ENCODE peak calls at places on chromosomes 7 and 10, in nine cellular contexts. A is IMR-90, W is body of pancreas, F is lung, X is GM12865, S is fibroblast of pulmonary artery, Q is hepatocyte, P is A549, K is epithelial cell of proximal tubule. T is an unnamed sample.

GRCh38 chr7:48052748-48053147 is 17.4 kb downstream of the C7orf57 start:
- DNase-seq in K (peak), P (peak), X (peak), Q (peak), F (no peak), A (peak), S (peak), W (no peak), T (no peak)

GRCh38 chr7:155412416-155413253 is 45.3 kb upstream of the EN2 start:
- DNase-seq in X (peak), S (peak), Q (peak), W (peak), K (no peak), A (peak), F (peak), P (peak), T (no peak)

GRCh38 chr10:128061306-128062300 is 64.6 kb downstream of the MKI67 start:
- DNase-seq in P (no peak), W (no peak), Q (no peak), X (no peak), K (no peak), A (no peak), F (no peak), S (no peak), T (no peak)

GRCh38 chr7:94906035-94906796 is 1.2 kb upstream of the PPP1R9A start:
- DNase-seq in Q (peak), X (no peak), A (no peak), F (no peak), P (no peak), W (no peak), S (peak), K (no peak), T (no peak)

GRCh38 chr7:108088729-108089128 is 41.4 kb downstream of the LAMB4 start:
- DNase-seq in A (no peak), W (no peak), Q (no peak), F (no peak), X (no peak), S (no peak), K (no peak), P (no peak), T (no peak)

GRCh38 chr10:132540456-132540855 is 2.9 kb downstream of the INPP5A start:
- DNase-seq in A (peak), W (peak), S (peak), X (no peak), F (no peak), K (no peak), Q (no peak), P (no peak), T (no peak)

GRCh38 chr7:22563115-22563514 is 63.1 kb upstream of the STEAP1B start:
- DNase-seq in X (peak), K (no peak), F (peak), Q (peak), P (no peak), S (no peak), A (peak), W (no peak), T (no peak)

GRCh38 chr10:6396652-6397051 is 183.4 kb downstream of the PRKCQ start:
- DNase-seq in F (no peak), Q (no peak), X (no peak), K (no peak), S (peak), W (no peak), A (peak), P (no peak), T (peak)

GRCh38 chr7:108347616-108348015 is 108.6 kb downstream of the NRCAM start:
- DNase-seq in W (no peak), P (peak), K (no peak), S (peak), Q (peak), A (peak), F (no peak), X (no peak), T (no peak)

GRCh38 chr10:43820663-43821062 is 172.0 kb upstream of the ZNF32 start:
- DNase-seq in Q (no peak), X (no peak), F (no peak), K (no peak), S (peak), W (no peak), P (no peak), A (no peak), T (no peak)

GRCh38 chr7:154861589-154861988 is 141.3 kb downstream of the PAXIP1 start:
- DNase-seq in F (no peak), A (no peak), P (no peak), K (no peak), Q (no peak), S (no peak), W (no peak), X (peak), T (no peak)

GRCh38 chr7:100744605-100745004 is 11.2 kb downstream of the ZAN start:
- DNase-seq in X (no peak), W (no peak), P (no peak), S (no peak), Q (no peak), A (no peak), K (no peak), F (no peak), T (no peak)

GRCh38 chr10:23656735-23657134 is 217.9 kb downstream of the OTUD1 start:
- DNase-seq in S (no peak), X (peak), A (no peak), F (no peak), Q (peak), W (peak), K (peak), P (no peak), T (no peak)
- TF ChIP-seq CTCF in S (peak), X (peak), A (no peak), F (no peak), Q (peak), W (peak), K (peak), P (no peak), T (no peak)

GRCh38 chr7:84207620-84208019 is 13.0 kb upstream of the SEMA3A start:
- DNase-seq in P (no peak), F (no peak), W (no peak), S (no peak), K (no peak), X (no peak), A (no peak), Q (no peak), T (no peak)
- H3K4me3 ChIP-seq in P (no peak), F (no peak), W (no peak), S (no peak), K (no peak), X (no peak), A (no peak), Q (no peak), T (no peak)

DNA sequence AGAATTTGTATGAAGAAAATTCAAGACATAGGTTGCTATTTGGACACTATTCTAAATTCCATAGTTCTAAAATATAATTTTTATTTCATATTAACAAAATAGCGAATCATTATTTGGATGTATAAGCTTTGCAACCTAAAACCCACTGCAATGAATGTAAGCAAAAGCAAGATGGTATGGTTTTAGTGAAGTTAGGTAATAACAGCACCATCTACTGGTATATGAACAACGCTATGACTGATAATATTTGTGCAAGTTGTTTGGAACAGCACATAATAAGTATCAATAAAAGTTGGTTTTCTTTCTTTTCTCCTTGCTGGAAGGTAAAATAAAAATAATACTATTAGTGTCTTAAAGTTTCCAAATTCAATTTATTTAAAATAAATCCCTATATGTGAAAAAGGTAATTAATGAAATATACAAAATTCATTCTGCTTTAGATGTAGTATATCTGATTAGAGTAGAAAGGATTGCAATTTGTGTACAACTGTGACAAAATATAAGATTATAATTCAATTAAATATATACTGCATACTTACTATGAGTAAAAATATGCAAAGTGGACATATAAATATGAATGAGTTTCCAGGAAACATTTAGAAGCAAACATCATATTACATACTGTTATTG is 79.0 kb upstream of the LSM8 start:
- DNase-seq in X (peak), S (peak), P (peak), W (no peak), A (peak), F (no peak), K (no peak), Q (peak), T (no peak)
- TF ChIP-seq CTCF in X (peak), S (peak), P (peak), W (peak), A (peak), F (peak), K (peak), Q (peak), T (peak)

GRCh38 chr7:106313966-106314365 is 29.2 kb upstream of the NAMPT start:
- DNase-seq in A (no peak), X (no peak), Q (no peak), S (no peak), P (no peak), F (no peak), W (no peak), K (no peak), T (no peak)
- H3K4me3 ChIP-seq in A (no peak), X (no peak), Q (no peak), S (no peak), P (no peak), F (no peak), W (no peak), K (no peak), T (no peak)

DNA sequence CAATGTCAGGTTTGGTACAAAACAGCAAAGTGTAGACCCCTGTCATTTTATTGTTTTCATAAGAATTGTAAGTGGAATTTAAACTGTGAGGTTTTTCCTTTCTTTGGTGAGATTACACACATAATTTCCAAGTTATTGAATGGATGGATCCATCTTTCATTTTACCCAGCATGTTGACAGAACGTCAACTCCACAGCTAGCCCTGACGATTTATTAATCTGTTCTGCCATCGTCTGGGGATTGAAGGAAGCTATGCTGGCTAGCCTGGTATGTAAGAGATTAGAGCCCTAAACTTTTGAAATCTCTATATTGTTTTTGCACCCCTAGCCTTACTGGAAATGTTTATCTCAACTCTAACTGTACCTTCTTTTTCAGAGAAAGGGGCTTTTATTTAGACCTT is 8.6 kb downstream of the WNT16 start:
- DNase-seq in F (no peak), A (no peak), Q (no peak), W (no peak), K (no peak), S (peak), P (no peak), X (peak), T (no peak)
- TF ChIP-seq CTCF in F (no peak), A (peak), Q (peak), W (peak), K (peak), S (peak), P (peak), X (peak), T (no peak)

GRCh38 chr7:106009511-106010226 is 46.6 kb downstream of the CDHR3 start:
- DNase-seq in W (peak), Q (peak), X (peak), K (peak), P (peak), A (peak), S (peak), F (peak), T (peak)
- H3K4me3 ChIP-seq in W (no peak), Q (no peak), X (no peak), K (peak), P (no peak), A (no peak), S (peak), F (no peak), T (no peak)

GRCh38 chr10:89275383-89275782 is 23.8 kb upstream of the LIPA start:
- DNase-seq in Q (no peak), S (no peak), W (no peak), P (no peak), X (no peak), K (no peak), A (no peak), F (peak), T (no peak)

GRCh38 chr10:89280501-89280900 is 21.3 kb upstream of the IFIT2 start:
- DNase-seq in Q (no peak), S (no peak), A (no peak), F (no peak), K (no peak), X (no peak), W (no peak), P (no peak), T (no peak)

GRCh38 chr10:89279449-89279869 is 22.4 kb upstream of the IFIT2 start:
- DNase-seq in A (no peak), X (no peak), Q (no peak), W (peak), K (no peak), P (peak), S (peak), F (no peak), T (no peak)

GRCh38 chr10:89274928-89275327 is 23.4 kb upstream of the LIPA start:
- DNase-seq in Q (no peak), A (no peak), P (no peak), K (peak), F (no peak), X (no peak), W (no peak), S (no peak), T (peak)

GRCh38 chr10:89278034-89278535 is 23.8 kb upstream of the IFIT2 start:
- DNase-seq in K (peak), Q (peak), A (peak), F (peak), W (peak), P (peak), S (peak), X (no peak), T (peak)
- TF ChIP-seq CTCF in K (no peak), Q (no peak), A (no peak), F (no peak), W (no peak), P (no peak), S (no peak), X (no peak), T (no peak)

GRCh38 chr10:125911145-125911544 is 14.8 kb downstream of the FANK1 start:
- DNase-seq in W (peak), F (no peak), X (no peak), S (no peak), P (no peak), Q (peak), K (no peak), A (no peak), T (no peak)

GRCh38 chr10:125911990-125912389 is 15.6 kb downstream of the FANK1 start:
- DNase-seq in P (peak), K (no peak), W (peak), A (no peak), S (no peak), F (peak), Q (peak), X (no peak), T (no peak)

DNA sequence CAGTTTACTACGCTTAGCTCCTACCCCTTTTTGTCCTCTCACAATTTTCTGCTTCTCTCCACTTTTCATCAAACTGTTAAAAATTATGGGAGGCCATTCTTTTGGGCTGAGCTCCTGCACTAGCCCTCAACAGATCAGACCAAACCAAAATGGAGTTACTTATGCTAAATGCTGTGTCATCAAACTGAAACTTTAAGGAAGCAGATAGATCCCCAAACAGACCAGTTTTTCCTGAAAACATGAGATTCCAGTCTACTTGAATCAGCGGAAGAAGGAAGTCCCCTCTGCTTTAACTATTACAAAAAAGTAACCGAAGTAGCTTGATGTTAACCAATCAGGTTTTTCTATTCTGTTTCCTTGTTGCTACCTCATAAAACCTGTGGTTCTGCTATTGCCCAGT is 20.6 kb downstream of the FANK1 start:
- DNase-seq in Q (no peak), X (no peak), W (no peak), P (peak), F (no peak), K (no peak), S (no peak), A (no peak), T (no peak)
- H3K4me3 ChIP-seq in Q (no peak), X (no peak), W (no peak), P (no peak), F (no peak), K (no peak), S (no peak), A (no peak), T (no peak)

GRCh38 chr7:151763420-151763984 is 113.4 kb downstream of the PRKAG2 start:
- DNase-seq in A (no peak), Q (no peak), S (no peak), W (no peak), X (no peak), F (no peak), K (no peak), P (no peak), T (no peak)

GRCh38 chr7:151764056-151764920 is 112.6 kb downstream of the PRKAG2 start:
- DNase-seq in S (no peak), X (no peak), A (no peak), W (no peak), P (no peak), K (no peak), F (no peak), Q (no peak), T (no peak)

GRCh38 chr7:151762501-151763245 is 114.2 kb downstream of the PRKAG2 start:
- DNase-seq in F (no peak), W (no peak), K (no peak), A (no peak), P (no peak), X (no peak), Q (no peak), S (no peak), T (no peak)

GRCh38 chr7:151761256-151761655 is 115.7 kb downstream of the PRKAG2 start:
- DNase-seq in A (no peak), Q (no peak), P (no peak), K (no peak), X (no peak), W (no peak), S (no peak), F (no peak), T (no peak)

DNA sequence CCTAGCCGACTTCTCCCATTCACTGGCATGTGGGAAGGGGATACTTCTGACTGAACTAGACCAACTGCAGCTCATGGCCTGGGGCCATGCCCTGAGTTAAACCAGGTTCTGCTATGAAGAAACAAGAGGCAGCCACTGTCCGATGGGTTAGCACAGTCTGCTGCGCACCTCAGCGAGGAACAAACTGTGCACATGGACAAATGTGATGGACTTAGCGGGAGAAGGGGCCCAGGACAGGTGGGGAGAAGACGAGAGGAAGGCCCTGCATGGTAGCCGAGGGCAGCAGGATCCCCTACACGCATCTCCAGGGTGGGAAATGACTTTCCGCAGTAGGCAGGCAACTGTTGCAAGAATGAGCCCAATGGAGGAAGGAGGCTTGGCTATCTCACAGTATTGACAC is 115.0 kb downstream of the PRKAG2 start:
- DNase-seq in K (no peak), S (no peak), W (no peak), X (no peak), A (no peak), F (no peak), Q (no peak), P (no peak), T (no peak)
- TF ChIP-seq CTCF in K (no peak), S (no peak), W (no peak), X (no peak), A (no peak), F (no peak), Q (no peak), P (no peak), T (no peak)